ENCODE peak calls at places on chromosomes 4 and X, in five cellular contexts. V, O, W, E and K are unnamed samples.

GRCh38 chrX:115311139-115311538 is 21.6 kb downstream of the LUZP4 start:
- DNase-seq in W (no peak), V (no peak), O (no peak), E (no peak), K (no peak)

GRCh38 chr4:15729910-15730533 is 27.2 kb downstream of the BST1 start:
- DNase-seq in E (peak; percentile 64), W (peak; percentile 53), V (peak; percentile 74), O (peak; percentile 4), K (no peak)

GRCh38 chrX:151458824-151459223 is 61.8 kb downstream of the VMA21 start:
- DNase-seq in O (no peak), V (no peak), E (peak; percentile 1), W (no peak), K (no peak)

GRCh38 chr4:106607566-106607965 is 239.0 kb upstream of the GIMD1 start:
- DNase-seq in E (no peak), O (no peak), W (no peak), V (no peak), K (no peak)

GRCh38 chr4:1055721-1056590 is 44.5 kb downstream of the FGFRL1 start:
- DNase-seq in O (peak; percentile 71), W (peak; percentile 69), V (peak; percentile 78), E (no peak), K (no peak)

GRCh38 chr4:110610940-110611785 is 11.7 kb downstream of the PITX2 start:
- DNase-seq in E (no peak), O (no peak), W (no peak), V (no peak), K (no peak)

GRCh38 chr4:91198951-91199350 is 1071.8 kb downstream of the CCSER1 start:
- DNase-seq in E (no peak), O (no peak), W (no peak), V (no peak), K (no peak)

GRCh38 chr4:144591401-144591800 is 54.6 kb upstream of the HHIP start:
- DNase-seq in W (no peak), E (peak; percentile 91), V (no peak), O (no peak), K (no peak)

GRCh38 chrX:95318882-95319281 is 1365.8 kb upstream of the DIAPH2 start:
- DNase-seq in O (no peak), W (peak; percentile 43), V (peak; percentile 9), E (peak; percentile 2), K (peak; percentile 4)

GRCh38 chrX:69152398-69152797 is 12.9 kb downstream of the PJA1 start:
- DNase-seq in E (no peak), O (no peak), W (peak; percentile 58), V (peak; percentile 58), K (no peak)

GRCh38 chr4:157004279-157005161 is 32.9 kb upstream of the PDGFC start:
- DNase-seq in E (peak; percentile 72), V (no peak), O (no peak), W (peak; percentile 22), K (no peak)

GRCh38 chr4:25345880-25346279 is 31.2 kb upstream of the ANAPC4 start:
- DNase-seq in V (no peak), E (no peak), O (no peak), W (no peak), K (no peak)

GRCh38 chr4:170001688-170002267 is 24.4 kb downstream of the MFAP3L start:
- DNase-seq in V (no peak), W (no peak), O (no peak), E (no peak), K (no peak)

GRCh38 chr4:183249854-183250253 is 70.2 kb downstream of the CLDN22 start:
- DNase-seq in O (no peak), W (peak; percentile 67), V (no peak), E (peak; percentile 63), K (peak; percentile 35)

GRCh38 chrX:153494061-153494460 is 719 bp upstream of the BGN start:
- DNase-seq in V (no peak), O (no peak), W (no peak), E (no peak), K (no peak)

GRCh38 chr4:128830906-128831525 is 21.5 kb downstream of the JADE1 start:
- DNase-seq in W (peak; percentile 14), O (no peak), V (no peak), E (no peak), K (no peak)

GRCh38 chr4:24850669-24851068 is 55.3 kb downstream of the SOD3 start:
- DNase-seq in W (no peak), E (peak; percentile 86), V (no peak), O (no peak), K (no peak)

GRCh38 chr4:159069922-159070321 is 33.0 kb upstream of the RAPGEF2 start:
- DNase-seq in V (no peak), E (peak; percentile 82), W (no peak), O (no peak), K (no peak)

GRCh38 chr4:10524196-10524833 is 67.1 kb upstream of the ZNF518B start:
- DNase-seq in W (no peak), O (no peak), E (peak; percentile 8), V (peak; percentile 15), K (no peak)

GRCh38 chr4:52657630-52658501 is 1.2 kb downstream of the USP46 start:
- DNase-seq in O (no peak), V (no peak), W (no peak), E (peak; percentile 30), K (peak; percentile 12)

GRCh38 chrX:47278684-47279083 is 45.9 kb downstream of the USP11 start:
- DNase-seq in O (no peak), W (no peak), E (peak; percentile 65), V (no peak), K (no peak)